ENCODE peak calls at places on chromosome 6, in nine cellular contexts. X is glomerular endothelial cell; I is stimulated activated naive CD4-positive, alpha-beta T cell; M is kidney tubule cell; E is HS-27A; N is activated T-cell treated with anti-CD3 and anti-CD28 coated beads for 48 hours; Q is tibial artery; U is stimulated activated CD8-positive, alpha-beta memory T cell treated with anti-CD3 and anti-CD28 coated beads, Interleukin-15, amount 100 ng/mL, for 24 hours; O is naive thymus-derived CD8-positive, alpha-beta T cell. Y is an unnamed sample.

GRCh38 chr6:75619230-75619899 is 17.7 kb downstream of the SENP6 start:
- DNase-seq in X (no peak), I (no peak), M (no peak), E (no peak), N (no peak), Q (no peak), U (no peak), O (no peak), Y (no peak)

GRCh38 chr6:83294676-83295075 is 101.5 kb downstream of the RWDD2A start:
- DNase-seq in X (no peak), I (no peak), M (no peak), E (no peak), N (no peak), Q (no peak), U (no peak), O (no peak), Y (no peak)

GRCh38 chr6:5179917-5180316 is 80.8 kb downstream of the LYRM4 start:
- DNase-seq in X (no peak), I (no peak), M (no peak), E (no peak), N (no peak), Q (no peak), U (no peak), O (no peak), Y (no peak)

GRCh38 chr6:112983741-112984221 is 636.7 kb downstream of the RFPL4B start:
- DNase-seq in X (no peak), I (no peak), M (no peak), E (no peak), N (no peak), Q (no peak), U (no peak), O (no peak), Y (no peak)

GRCh38 chr6:14542670-14543366 is 425.2 kb downstream of the CD83 start:
- DNase-seq in X (no peak), I (peak; percentile 8), M (peak; percentile 76), E (no peak), N (peak; percentile 72), Q (no peak), U (peak; percentile 12), O (no peak), Y (no peak)

GRCh38 chr6:42996513-42996912 is 12.1 kb downstream of the PPP2R5D start:
- DNase-seq in X (no peak), I (no peak), M (no peak), E (no peak), N (no peak), Q (no peak), U (no peak), O (no peak), Y (no peak)

GRCh38 chr6:38337819-38338465 is 301.8 kb downstream of the BTBD9 start:
- DNase-seq in X (no peak), I (no peak), M (peak; percentile 59), E (peak; percentile 31), N (no peak), Q (no peak), U (no peak), O (no peak), Y (no peak)

GRCh38 chr6:165573671-165574070 is 89.4 kb downstream of the PDE10A start:
- DNase-seq in X (peak; percentile 92), I (no peak), M (peak; percentile 71), E (no peak), N (no peak), Q (no peak), U (no peak), O (no peak), Y (no peak)

GRCh38 chr6:2522521-2522920 is 228.2 kb downstream of the MYLK4 start:
- DNase-seq in X (peak; percentile 22), I (no peak), M (peak; percentile 58), E (no peak), N (no peak), Q (no peak), U (no peak), O (no peak), Y (no peak)

GRCh38 chr6:40288919-40289318 is 298.2 kb downstream of the LRFN2 start:
- DNase-seq in X (no peak), I (no peak), M (no peak), E (no peak), N (no peak), Q (no peak), U (no peak), O (no peak), Y (no peak)

GRCh38 chr6:40390144-40390800 is 196.9 kb downstream of the LRFN2 start:
- DNase-seq in X (no peak), I (no peak), M (no peak), E (no peak), N (no peak), Q (no peak), U (no peak), O (no peak), Y (no peak)

GRCh38 chr6:148760568-148761531 is 14.0 kb downstream of the UST start:
- DNase-seq in X (no peak), I (peak; percentile 24), M (peak; percentile 48), E (peak; percentile 50), N (peak; percentile 45), Q (peak; percentile 94), U (peak; percentile 20), O (peak; percentile 53), Y (peak; percentile 29)

GRCh38 chr6:137813308-137813707 is 53.8 kb upstream of the TNFAIP3 start:
- DNase-seq in X (no peak), I (no peak), M (peak; percentile 88), E (no peak), N (no peak), Q (no peak), U (no peak), O (no peak), Y (no peak)

GRCh38 chr6:80021131-80021530 is 16.7 kb downstream of the TTK start:
- DNase-seq in X (no peak), I (no peak), M (no peak), E (no peak), N (no peak), Q (no peak), U (no peak), O (no peak), Y (no peak)

GRCh38 chr6:122734529-122735203 is 44.9 kb upstream of the FABP7 start:
- DNase-seq in X (no peak), I (no peak), M (no peak), E (no peak), N (no peak), Q (no peak), U (no peak), O (no peak), Y (no peak)

GRCh38 chr6:41464481-41464880 is 81.7 kb upstream of the FOXP4 start:
- DNase-seq in X (no peak), I (no peak), M (peak; percentile 40), E (peak; percentile 29), N (no peak), Q (no peak), U (no peak), O (no peak), Y (no peak)

GRCh38 chr6:100565439-100566104 is 100.9 kb upstream of the SIM1 start:
- DNase-seq in X (no peak), I (no peak), M (peak; percentile 68), E (no peak), N (no peak), Q (no peak), U (no peak), O (no peak), Y (no peak)

GRCh38 chr6:134921276-134921979 is 28.5 kb downstream of the ALDH8A1 start:
- DNase-seq in X (no peak), I (no peak), M (no peak), E (no peak), N (no peak), Q (no peak), U (no peak), O (no peak), Y (no peak)

Y was measured in effector memory CD4-positive, alpha-beta T cell.